ENCODE peak calls at places on chromosomes 7 and 10, in six cellular contexts. Q, W, T, E, S and V are unnamed samples.

GRCh38 chr7:144019457-144019856 is 19.3 kb downstream of the OR6B1 start:
- DNase-seq in Q (no peak), W (no peak), T (no peak), E (no peak), S (no peak), V (no peak)

GRCh38 chr10:15106352-15107013 is 9.3 kb downstream of the RPP38 start:
- DNase-seq in Q (peak; percentile 37), W (peak; percentile 55), T (peak; percentile 79), E (peak; percentile 58), S (peak; percentile 70), V (peak; percentile 3)

GRCh38 chr10:5589071-5589962 is 64.6 kb downstream of the CALML3 start:
- DNase-seq in Q (no peak), W (no peak), T (no peak), E (no peak), S (no peak), V (no peak)

GRCh38 chr7:108071551-108071950 is 58.6 kb downstream of the LAMB4 start:
- DNase-seq in Q (no peak), W (no peak), T (peak; percentile 36), E (no peak), S (no peak), V (no peak)

GRCh38 chr7:96723622-96724021 is 14.0 kb upstream of the SEM1 start:
- DNase-seq in Q (peak; percentile 22), W (no peak), T (no peak), E (no peak), S (no peak), V (peak; percentile 9)

GRCh38 chr10:106089855-106090254 is 1074.7 kb downstream of the SORCS1 start:
- DNase-seq in Q (no peak), W (no peak), T (no peak), E (no peak), S (no peak), V (no peak)

GRCh38 chr7:73612598-73613269 is 11.6 kb downstream of the MLXIPL start:
- DNase-seq in Q (peak; percentile 12), W (no peak), T (peak; percentile 52), E (no peak), S (no peak), V (peak; percentile 5)

GRCh38 chr10:73648975-73649829 is 6.6 kb downstream of the SYNPO2L start:
- DNase-seq in Q (no peak), W (no peak), T (no peak), E (no peak), S (no peak), V (no peak)

GRCh38 chr7:19377611-19378339 is 232.6 kb upstream of the FERD3L start:
- DNase-seq in Q (no peak), W (no peak), T (no peak), E (no peak), S (no peak), V (no peak)